ENCODE peak calls at places on chromosomes 5 and 9, in four cellular contexts. One of them, this sample, is unnamed.

GRCh38 chr9:130260816-130261765 is 4.5 kb upstream of the HMCN2 start:
- DNase-seq in HepG2: no peak
- DNase-seq in A549: no peak
- DNase-seq in K562: no peak
- DNase-seq in this sample: no peak

GRCh38 chr5:93915142-93915553 is 173.7 kb upstream of the POU5F2 start:
- DNase-seq in HepG2: peak; percentile 50
- DNase-seq in A549: no peak
- DNase-seq in K562: peak; percentile 5
- DNase-seq in this sample: no peak

GRCh38 chr9:136275655-136276429 is 28.1 kb downstream of the CCDC187 start:
- DNase-seq in HepG2: peak; percentile 33
- DNase-seq in A549: no peak
- DNase-seq in K562: no peak
- DNase-seq in this sample: no peak

GRCh38 chr9:36080519-36080918 is 43.8 kb downstream of the RECK start:
- DNase-seq in HepG2: no peak
- DNase-seq in A549: no peak
- DNase-seq in K562: no peak
- DNase-seq in this sample: no peak

GRCh38 chr5:121019734-121020133 is 555.6 kb downstream of the PRR16 start:
- DNase-seq in HepG2: no peak
- DNase-seq in A549: no peak
- DNase-seq in K562: no peak
- DNase-seq in this sample: no peak

GRCh38 chr5:73278693-73279092 is 105.7 kb downstream of the TMEM174 start:
- DNase-seq in HepG2: peak; percentile 10
- DNase-seq in A549: no peak
- DNase-seq in K562: no peak
- DNase-seq in this sample: no peak

GRCh38 chr5:134555889-134556311 is 30.4 kb downstream of the JADE2 start:
- DNase-seq in HepG2: peak; percentile 9
- DNase-seq in A549: peak; percentile 92
- DNase-seq in K562: peak; percentile 30
- DNase-seq in this sample: peak; percentile 49

GRCh38 chr5:67033893-67034605 is 162.6 kb downstream of the CD180 start:
- DNase-seq in HepG2: peak; percentile 40
- DNase-seq in A549: no peak
- DNase-seq in K562: no peak
- DNase-seq in this sample: no peak

GRCh38 chr5:77847814-77848290 is 71.7 kb upstream of the TBCA start:
- DNase-seq in HepG2: no peak
- DNase-seq in A549: no peak
- DNase-seq in K562: no peak
- DNase-seq in this sample: peak; percentile 74

GRCh38 chr9:21381752-21382339 is 3.4 kb downstream of the IFNA2 start:
- DNase-seq in HepG2: peak; percentile 36
- DNase-seq in A549: no peak
- DNase-seq in K562: no peak
- DNase-seq in this sample: peak; percentile 21

GRCh38 chr5:64869419-64869818 is 100.7 kb downstream of the CWC27 start:
- DNase-seq in HepG2: no peak
- DNase-seq in A549: no peak
- DNase-seq in K562: peak; percentile 15
- DNase-seq in this sample: no peak

GRCh38 chr9:90024419-90024818 is 419.6 kb downstream of the GADD45G start:
- DNase-seq in HepG2: no peak
- DNase-seq in A549: no peak
- DNase-seq in K562: no peak
- DNase-seq in this sample: no peak

GRCh38 chr5:51381801-51382507 is 1.3 kb upstream of the ISL1 start:
- DNase-seq in HepG2: no peak
- DNase-seq in A549: no peak
- DNase-seq in K562: no peak
- DNase-seq in this sample: peak; percentile 26

GRCh38 chr5:150175536-150175935 is 9.0 kb downstream of the CDX1 start:
- DNase-seq in HepG2: peak; percentile 62
- DNase-seq in A549: peak; percentile 81
- DNase-seq in K562: peak; percentile 76
- DNase-seq in this sample: peak; percentile 70

GRCh38 chr5:179414459-179415215 is 69.4 kb upstream of the ADAMTS2 start:
- DNase-seq in HepG2: no peak
- DNase-seq in A549: no peak
- DNase-seq in K562: no peak
- DNase-seq in this sample: no peak

GRCh38 chr5:472076-472655 is 29.2 kb downstream of the EXOC3 start:
- DNase-seq in HepG2: no peak
- DNase-seq in A549: peak; percentile 25
- DNase-seq in K562: peak; percentile 51
- DNase-seq in this sample: peak; percentile 18

GRCh38 chr5:74895906-74896305 is 29.7 kb upstream of the FAM169A start:
- DNase-seq in HepG2: no peak
- DNase-seq in A549: no peak
- DNase-seq in K562: no peak
- DNase-seq in this sample: no peak

GRCh38 chr5:157116483-157116954 is 7.7 kb upstream of the HAVCR2 start:
- DNase-seq in HepG2: no peak
- DNase-seq in A549: no peak
- DNase-seq in K562: no peak
- DNase-seq in this sample: no peak

GRCh38 chr9:136047076-136047774 is 47.9 kb downstream of the NACC2 start:
- DNase-seq in HepG2: no peak
- DNase-seq in A549: no peak
- DNase-seq in K562: no peak
- DNase-seq in this sample: no peak

GRCh38 chr5:65334077-65334476 is 147.6 kb downstream of the ADAMTS6 start:
- DNase-seq in HepG2: no peak
- DNase-seq in A549: no peak
- DNase-seq in K562: no peak
- DNase-seq in this sample: no peak

GRCh38 chr9:111902396-111903147 is 6.0 kb downstream of the UGCG start:
- DNase-seq in HepG2: no peak
- DNase-seq in A549: no peak
- DNase-seq in K562: no peak
- DNase-seq in this sample: no peak

GRCh38 chr9:36893911-36894310 is 140.2 kb downstream of the PAX5 start:
- DNase-seq in HepG2: no peak
- DNase-seq in A549: no peak
- DNase-seq in K562: no peak
- DNase-seq in this sample: no peak

GRCh38 chr9:103714992-103715391 is 379.1 kb upstream of the SMC2 start:
- DNase-seq in HepG2: no peak
- DNase-seq in A549: no peak
- DNase-seq in K562: no peak
- DNase-seq in this sample: peak; percentile 59

GRCh38 chr9:103713631-103714030 is 380.5 kb upstream of the SMC2 start:
- DNase-seq in HepG2: no peak
- DNase-seq in A549: no peak
- DNase-seq in K562: no peak
- DNase-seq in this sample: no peak
- TF ChIP-seq JUN in HepG2: no peak
- TF ChIP-seq JUN in A549: no peak
- TF ChIP-seq JUN in K562: no peak
- TF ChIP-seq JUN in this sample: no peak

GRCh38 chr5:84783003-84783402 is 398.3 kb upstream of the EDIL3 start:
- DNase-seq in HepG2: no peak
- DNase-seq in A549: no peak
- DNase-seq in K562: no peak
- DNase-seq in this sample: no peak

DNA sequence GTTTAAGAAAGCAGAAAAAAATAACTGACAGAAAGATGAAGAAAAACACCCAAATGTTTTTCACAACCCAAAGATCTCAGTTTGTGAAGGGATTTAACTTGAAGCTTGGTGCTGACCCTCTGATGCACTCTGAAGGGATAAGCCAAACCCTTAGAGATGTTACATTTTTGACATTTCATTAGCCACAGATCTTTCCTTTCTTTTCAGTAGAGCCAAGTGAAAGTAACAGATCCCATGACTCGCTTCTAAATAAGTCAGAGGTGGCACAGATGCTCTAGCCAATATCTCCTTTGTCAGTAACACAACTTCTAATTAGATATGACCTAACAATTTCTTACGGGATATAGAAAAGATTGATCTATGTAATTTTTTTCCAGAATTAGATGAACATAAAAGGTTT is 394.5 kb upstream of the EDIL3 start:
- DNase-seq in HepG2: no peak
- DNase-seq in A549: no peak
- DNase-seq in K562: no peak
- DNase-seq in this sample: no peak
- TF ChIP-seq HMGXB4 in HepG2: no peak
- TF ChIP-seq HMGXB4 in A549: no peak
- TF ChIP-seq HMGXB4 in K562: no peak
- TF ChIP-seq HMGXB4 in this sample: no peak

GRCh38 chr5:103232393-103232999 is 26.1 kb upstream of the MACIR start:
- DNase-seq in HepG2: peak; percentile 41
- DNase-seq in A549: peak; percentile 18
- DNase-seq in K562: peak; percentile 44
- DNase-seq in this sample: no peak
- TF ChIP-seq JUN in HepG2: no peak
- TF ChIP-seq JUN in A549: no peak
- TF ChIP-seq JUN in K562: no peak
- TF ChIP-seq JUN in this sample: no peak

DNA sequence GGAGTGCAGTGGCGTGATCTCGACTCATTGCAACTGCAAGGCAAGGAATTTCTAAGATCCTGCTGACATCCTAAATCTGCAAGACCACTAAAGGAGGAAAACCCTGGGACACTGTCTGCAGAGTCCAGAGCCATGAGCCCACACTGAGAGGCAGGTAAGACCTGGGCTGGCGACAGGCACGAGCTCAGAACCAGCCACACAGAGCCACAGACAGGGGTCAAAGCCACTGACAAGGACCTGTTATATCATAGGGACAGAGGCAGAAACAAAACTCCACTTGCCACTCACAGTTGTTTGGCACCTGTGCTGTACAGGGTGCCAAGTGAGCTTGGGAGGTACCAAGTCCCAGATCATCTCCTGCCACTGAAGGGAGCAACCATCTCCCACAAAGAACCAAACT is 34.2 kb downstream of the IPPK start:
- DNase-seq in HepG2: no peak
- DNase-seq in A549: no peak
- DNase-seq in K562: no peak
- DNase-seq in this sample: no peak
- TF ChIP-seq HMGXB4 in HepG2: no peak
- TF ChIP-seq HMGXB4 in A549: no peak
- TF ChIP-seq HMGXB4 in K562: no peak
- TF ChIP-seq HMGXB4 in this sample: no peak

GRCh38 chr5:151178779-151179488 is 21.4 kb upstream of the ANXA6 start:
- DNase-seq in HepG2: no peak
- DNase-seq in A549: no peak
- DNase-seq in K562: no peak
- DNase-seq in this sample: no peak

GRCh38 chr5:151181818-151182217 is 24.2 kb upstream of the ANXA6 start:
- DNase-seq in HepG2: no peak
- DNase-seq in A549: no peak
- DNase-seq in K562: no peak
- DNase-seq in this sample: no peak

GRCh38 chr5:151180291-151180690 is 22.7 kb upstream of the ANXA6 start:
- DNase-seq in HepG2: no peak
- DNase-seq in A549: no peak
- DNase-seq in K562: no peak
- DNase-seq in this sample: no peak

GRCh38 chr5:151179489-151179840 is 21.9 kb upstream of the ANXA6 start:
- DNase-seq in HepG2: no peak
- DNase-seq in A549: no peak
- DNase-seq in K562: no peak
- DNase-seq in this sample: no peak

DNA sequence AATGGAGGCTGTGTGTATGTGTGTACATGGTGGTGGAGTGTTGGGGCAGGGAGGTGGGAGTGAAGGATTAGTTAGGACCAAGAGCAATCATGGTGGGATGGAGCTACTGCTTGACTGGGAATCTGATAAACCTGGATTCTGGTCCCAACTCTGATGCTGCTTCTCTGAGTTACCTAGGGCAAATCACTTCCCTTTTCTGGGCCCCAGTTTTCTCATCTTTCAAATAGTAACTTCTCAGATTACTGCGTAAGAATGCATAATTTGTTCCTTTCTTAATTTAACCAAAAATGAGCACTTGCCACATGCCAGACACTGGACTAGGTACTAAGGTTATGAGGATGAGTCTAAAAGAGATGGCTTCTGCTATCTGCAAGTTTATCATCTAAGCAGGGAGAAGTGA is 20.8 kb upstream of the ANXA6 start:
- DNase-seq in HepG2: no peak
- DNase-seq in A549: no peak
- DNase-seq in K562: no peak
- DNase-seq in this sample: no peak
- TF ChIP-seq JUN in HepG2: no peak
- TF ChIP-seq JUN in A549: no peak
- TF ChIP-seq JUN in K562: no peak
- TF ChIP-seq JUN in this sample: no peak

This sample was measured in WTC11.